ENCODE peak calls at places on chromosomes 3 and 15, in nine cellular contexts. One of them, this sample, is unnamed.

GRCh38 chr15:56532766-56533455 is 68.0 kb upstream of the MNS1 start:
- DNase-seq in AG08395: no peak
- DNase-seq in AG04449: no peak
- DNase-seq in nephron progenitor cell: no peak
- DNase-seq in epithelial cell of proximal tubule: no peak
- DNase-seq in EH: no peak
- DNase-seq in chondrocyte: no peak
- DNase-seq in right lobe of liver: no peak
- DNase-seq in ELR: no peak
- DNase-seq in this sample: no peak

GRCh38 chr3:101851833-101852232 is 2.5 kb downstream of the NFKBIZ start:
- DNase-seq in chondrocyte: no peak
- DNase-seq in right lobe of liver: no peak
- DNase-seq in nephron progenitor cell: no peak
- DNase-seq in AG08395: no peak
- DNase-seq in ELR: no peak
- DNase-seq in epithelial cell of proximal tubule: no peak
- DNase-seq in EH: peak
- DNase-seq in AG04449: no peak
- DNase-seq in this sample: no peak

GRCh38 chr3:50275996-50276761 is 2.7 kb upstream of the LSMEM2 start:
- DNase-seq in ELR: no peak
- DNase-seq in AG08395: no peak
- DNase-seq in chondrocyte: no peak
- DNase-seq in EH: no peak
- DNase-seq in nephron progenitor cell: no peak
- DNase-seq in epithelial cell of proximal tubule: no peak
- DNase-seq in right lobe of liver: no peak
- DNase-seq in AG04449: no peak
- DNase-seq in this sample: no peak

GRCh38 chr3:15929944-15930571 is 132.3 kb upstream of the ANKRD28 start:
- DNase-seq in AG08395: no peak
- DNase-seq in chondrocyte: no peak
- DNase-seq in ELR: no peak
- DNase-seq in AG04449: no peak
- DNase-seq in right lobe of liver: no peak
- DNase-seq in EH: no peak
- DNase-seq in epithelial cell of proximal tubule: no peak
- DNase-seq in nephron progenitor cell: no peak
- DNase-seq in this sample: no peak

GRCh38 chr3:142818651-142819050 is 70.2 kb downstream of the PCOLCE2 start:
- DNase-seq in EH: no peak
- DNase-seq in ELR: no peak
- DNase-seq in right lobe of liver: no peak
- DNase-seq in AG08395: no peak
- DNase-seq in epithelial cell of proximal tubule: no peak
- DNase-seq in AG04449: no peak
- DNase-seq in chondrocyte: no peak
- DNase-seq in nephron progenitor cell: no peak
- DNase-seq in this sample: no peak

GRCh38 chr3:13385373-13385965 is 34.7 kb downstream of the NUP210 start:
- DNase-seq in chondrocyte: no peak
- DNase-seq in AG04449: no peak
- DNase-seq in AG08395: no peak
- DNase-seq in EH: peak
- DNase-seq in epithelial cell of proximal tubule: no peak
- DNase-seq in right lobe of liver: no peak
- DNase-seq in ELR: no peak
- DNase-seq in nephron progenitor cell: no peak
- DNase-seq in this sample: no peak

GRCh38 chr3:111667621-111668239 is 72.6 kb upstream of the ZBED2 start:
- DNase-seq in epithelial cell of proximal tubule: no peak
- DNase-seq in AG04449: no peak
- DNase-seq in ELR: peak
- DNase-seq in chondrocyte: no peak
- DNase-seq in AG08395: no peak
- DNase-seq in EH: peak
- DNase-seq in nephron progenitor cell: no peak
- DNase-seq in right lobe of liver: no peak
- DNase-seq in this sample: peak

GRCh38 chr3:69462022-69462825 is 76.3 kb upstream of the FRMD4B start:
- DNase-seq in right lobe of liver: no peak
- DNase-seq in EH: no peak
- DNase-seq in ELR: no peak
- DNase-seq in AG04449: no peak
- DNase-seq in nephron progenitor cell: no peak
- DNase-seq in AG08395: no peak
- DNase-seq in chondrocyte: no peak
- DNase-seq in epithelial cell of proximal tubule: no peak
- DNase-seq in this sample: no peak

GRCh38 chr3:159765025-159765859 is 223.4 kb upstream of the IL12A start:
- DNase-seq in AG08395: peak
- DNase-seq in right lobe of liver: peak
- DNase-seq in ELR: peak
- DNase-seq in AG04449: peak
- DNase-seq in chondrocyte: peak
- DNase-seq in nephron progenitor cell: peak
- DNase-seq in epithelial cell of proximal tubule: peak
- DNase-seq in EH: peak
- DNase-seq in this sample: peak

GRCh38 chr3:17431004-17431403 is 311.4 kb downstream of the TBC1D5 start:
- DNase-seq in ELR: peak
- DNase-seq in right lobe of liver: no peak
- DNase-seq in AG08395: peak
- DNase-seq in chondrocyte: no peak
- DNase-seq in nephron progenitor cell: no peak
- DNase-seq in AG04449: no peak
- DNase-seq in EH: peak
- DNase-seq in epithelial cell of proximal tubule: no peak
- DNase-seq in this sample: no peak

GRCh38 chr3:12970684-12971083 is 102.5 kb downstream of the IQSEC1 start:
- DNase-seq in AG04449: no peak
- DNase-seq in ELR: no peak
- DNase-seq in AG08395: no peak
- DNase-seq in chondrocyte: no peak
- DNase-seq in epithelial cell of proximal tubule: no peak
- DNase-seq in nephron progenitor cell: no peak
- DNase-seq in right lobe of liver: no peak
- DNase-seq in EH: no peak
- DNase-seq in this sample: no peak

GRCh38 chr3:131072845-131073244 is 46.2 kb downstream of the NEK11 start:
- DNase-seq in AG08395: peak
- DNase-seq in nephron progenitor cell: no peak
- DNase-seq in right lobe of liver: no peak
- DNase-seq in ELR: peak
- DNase-seq in chondrocyte: no peak
- DNase-seq in epithelial cell of proximal tubule: no peak
- DNase-seq in EH: peak
- DNase-seq in AG04449: no peak
- DNase-seq in this sample: no peak

GRCh38 chr15:73867426-73867825 is 5.9 kb upstream of the TBC1D21 start:
- DNase-seq in epithelial cell of proximal tubule: no peak
- DNase-seq in AG08395: no peak
- DNase-seq in EH: no peak
- DNase-seq in AG04449: no peak
- DNase-seq in right lobe of liver: no peak
- DNase-seq in chondrocyte: no peak
- DNase-seq in ELR: no peak
- DNase-seq in nephron progenitor cell: no peak
- DNase-seq in this sample: no peak

GRCh38 chr3:141429371-141430035 is 57.3 kb upstream of the RASA2 start:
- DNase-seq in ELR: no peak
- DNase-seq in nephron progenitor cell: no peak
- DNase-seq in AG04449: no peak
- DNase-seq in epithelial cell of proximal tubule: no peak
- DNase-seq in right lobe of liver: no peak
- DNase-seq in chondrocyte: no peak
- DNase-seq in EH: no peak
- DNase-seq in AG08395: no peak
- DNase-seq in this sample: no peak

GRCh38 chr15:64461577-64462162 is 1.3 kb downstream of the ZNF609 start:
- DNase-seq in right lobe of liver: no peak
- DNase-seq in nephron progenitor cell: peak
- DNase-seq in ELR: no peak
- DNase-seq in chondrocyte: no peak
- DNase-seq in AG04449: no peak
- DNase-seq in EH: no peak
- DNase-seq in epithelial cell of proximal tubule: no peak
- DNase-seq in AG08395: peak
- DNase-seq in this sample: peak

GRCh38 chr3:115087512-115087911 is 59.6 kb downstream of the ZBTB20 start:
- DNase-seq in ELR: no peak
- DNase-seq in AG04449: no peak
- DNase-seq in epithelial cell of proximal tubule: no peak
- DNase-seq in right lobe of liver: no peak
- DNase-seq in nephron progenitor cell: no peak
- DNase-seq in EH: no peak
- DNase-seq in chondrocyte: no peak
- DNase-seq in AG08395: no peak
- DNase-seq in this sample: no peak

GRCh38 chr3:136659253-136659652 is 92.9 kb downstream of the STAG1 start:
- DNase-seq in chondrocyte: no peak
- DNase-seq in AG04449: peak
- DNase-seq in ELR: peak
- DNase-seq in nephron progenitor cell: peak
- DNase-seq in EH: peak
- DNase-seq in AG08395: peak
- DNase-seq in epithelial cell of proximal tubule: peak
- DNase-seq in right lobe of liver: no peak
- DNase-seq in this sample: no peak

GRCh38 chr15:36161781-36162212 is 417.6 kb upstream of the CDIN1 start:
- DNase-seq in EH: peak
- DNase-seq in chondrocyte: no peak
- DNase-seq in nephron progenitor cell: no peak
- DNase-seq in epithelial cell of proximal tubule: peak
- DNase-seq in ELR: no peak
- DNase-seq in AG04449: peak
- DNase-seq in AG08395: peak
- DNase-seq in right lobe of liver: no peak
- DNase-seq in this sample: no peak

GRCh38 chr15:74978503-74978902 is 16.9 kb upstream of the SCAMP5 start:
- DNase-seq in right lobe of liver: no peak
- DNase-seq in nephron progenitor cell: no peak
- DNase-seq in epithelial cell of proximal tubule: no peak
- DNase-seq in EH: peak
- DNase-seq in ELR: peak
- DNase-seq in AG04449: no peak
- DNase-seq in AG08395: peak
- DNase-seq in chondrocyte: no peak
- DNase-seq in this sample: no peak

GRCh38 chr15:71562251-71562650 is 248.1 kb upstream of the NR2E3 start:
- DNase-seq in AG08395: no peak
- DNase-seq in nephron progenitor cell: no peak
- DNase-seq in AG04449: no peak
- DNase-seq in chondrocyte: no peak
- DNase-seq in epithelial cell of proximal tubule: no peak
- DNase-seq in ELR: peak
- DNase-seq in EH: peak
- DNase-seq in right lobe of liver: no peak
- DNase-seq in this sample: no peak

GRCh38 chr3:108037770-108038169 is 53.1 kb downstream of the CD47 start:
- DNase-seq in EH: no peak
- DNase-seq in AG08395: no peak
- DNase-seq in AG04449: no peak
- DNase-seq in epithelial cell of proximal tubule: no peak
- DNase-seq in right lobe of liver: no peak
- DNase-seq in chondrocyte: no peak
- DNase-seq in ELR: no peak
- DNase-seq in nephron progenitor cell: no peak
- DNase-seq in this sample: no peak

GRCh38 chr3:143608966-143609365 is 239.3 kb downstream of the SLC9A9 start:
- DNase-seq in nephron progenitor cell: no peak
- DNase-seq in EH: peak
- DNase-seq in AG08395: peak
- DNase-seq in right lobe of liver: no peak
- DNase-seq in AG04449: peak
- DNase-seq in chondrocyte: no peak
- DNase-seq in epithelial cell of proximal tubule: peak
- DNase-seq in ELR: no peak
- DNase-seq in this sample: no peak

GRCh38 chr15:52224211-52224610 is 33.0 kb upstream of the GNB5 start:
- DNase-seq in right lobe of liver: no peak
- DNase-seq in EH: no peak
- DNase-seq in AG04449: no peak
- DNase-seq in chondrocyte: no peak
- DNase-seq in epithelial cell of proximal tubule: no peak
- DNase-seq in ELR: peak
- DNase-seq in AG08395: no peak
- DNase-seq in nephron progenitor cell: no peak
- DNase-seq in this sample: no peak

GRCh38 chr3:148643389-148643840 is 54.3 kb upstream of the AGTR1 start:
- DNase-seq in ELR: peak
- DNase-seq in chondrocyte: no peak
- DNase-seq in right lobe of liver: no peak
- DNase-seq in AG04449: peak
- DNase-seq in AG08395: peak
- DNase-seq in epithelial cell of proximal tubule: no peak
- DNase-seq in nephron progenitor cell: no peak
- DNase-seq in EH: peak
- DNase-seq in this sample: no peak

GRCh38 chr3:14532691-14533456 is 7.3 kb downstream of the GRIP2 start:
- DNase-seq in AG08395: no peak
- DNase-seq in ELR: peak
- DNase-seq in epithelial cell of proximal tubule: no peak
- DNase-seq in chondrocyte: peak
- DNase-seq in right lobe of liver: no peak
- DNase-seq in EH: peak
- DNase-seq in AG04449: no peak
- DNase-seq in nephron progenitor cell: no peak
- DNase-seq in this sample: no peak

GRCh38 chr15:36951747-36952247 is 148.6 kb downstream of the MEIS2 start:
- DNase-seq in EH: peak
- DNase-seq in ELR: peak
- DNase-seq in AG08395: peak
- DNase-seq in AG04449: peak
- DNase-seq in right lobe of liver: no peak
- DNase-seq in nephron progenitor cell: peak
- DNase-seq in chondrocyte: no peak
- DNase-seq in epithelial cell of proximal tubule: no peak
- DNase-seq in this sample: no peak

GRCh38 chr3:46663611-46664135 is 29.8 kb downstream of the ALS2CL start:
- DNase-seq in nephron progenitor cell: peak
- DNase-seq in AG04449: no peak
- DNase-seq in ELR: peak
- DNase-seq in AG08395: no peak
- DNase-seq in epithelial cell of proximal tubule: no peak
- DNase-seq in EH: peak
- DNase-seq in right lobe of liver: no peak
- DNase-seq in chondrocyte: peak
- DNase-seq in this sample: no peak

GRCh38 chr3:52226229-52226817 is 878 bp upstream of the TLR9 start:
- DNase-seq in ELR: no peak
- DNase-seq in EH: no peak
- DNase-seq in AG04449: no peak
- DNase-seq in chondrocyte: no peak
- DNase-seq in epithelial cell of proximal tubule: no peak
- DNase-seq in AG08395: no peak
- DNase-seq in nephron progenitor cell: no peak
- DNase-seq in right lobe of liver: no peak
- DNase-seq in this sample: no peak

GRCh38 chr3:157499342-157499963 is 3.8 kb downstream of the VEPH1 start:
- DNase-seq in AG04449: no peak
- DNase-seq in EH: no peak
- DNase-seq in nephron progenitor cell: peak
- DNase-seq in right lobe of liver: peak
- DNase-seq in epithelial cell of proximal tubule: peak
- DNase-seq in chondrocyte: no peak
- DNase-seq in ELR: no peak
- DNase-seq in AG08395: peak
- DNase-seq in this sample: no peak

GRCh38 chr3:63385629-63386028 is 107.5 kb downstream of the SYNPR start:
- DNase-seq in epithelial cell of proximal tubule: no peak
- DNase-seq in nephron progenitor cell: no peak
- DNase-seq in chondrocyte: no peak
- DNase-seq in EH: no peak
- DNase-seq in ELR: no peak
- DNase-seq in AG04449: no peak
- DNase-seq in AG08395: no peak
- DNase-seq in right lobe of liver: no peak
- DNase-seq in this sample: no peak

GRCh38 chr15:83830381-83830780 is 176.5 kb downstream of the ADAMTSL3 start:
- DNase-seq in right lobe of liver: no peak
- DNase-seq in AG04449: no peak
- DNase-seq in ELR: no peak
- DNase-seq in epithelial cell of proximal tubule: no peak
- DNase-seq in chondrocyte: no peak
- DNase-seq in nephron progenitor cell: no peak
- DNase-seq in EH: no peak
- DNase-seq in AG08395: no peak
- DNase-seq in this sample: no peak